ENCODE peak calls at places on chromosomes 16 and 17, in nine cellular contexts. M is HFF-Myc, A is AG09309, S is IMR-90, R is heart left ventricle, N is mammary epithelial cell, Z is Peyer's patch, L is AG10803, W is esophagus squamous epithelium. Q is an unnamed sample.
A peak's percentile ranks its signal among the peaks of the same experiment; 100 is the strongest.

GRCh38 chr17:77027271-77027670 is 113.5 kb upstream of the SEC14L1 start:
- DNase-seq in M (no peak), A (no peak), S (no peak), R (no peak), N (no peak), Z (no peak), L (no peak), W (no peak), Q (no peak)

GRCh38 chr17:75750661-75751423 is 14.2 kb downstream of the GALK1 start:
- DNase-seq in M (no peak), A (no peak), S (no peak), R (no peak), N (no peak), Z (no peak), L (no peak), W (no peak), Q (no peak)

GRCh38 chr17:17935321-17936271 is 36.6 kb downstream of the TOM1L2 start:
- DNase-seq in M (no peak), A (peak; percentile 84), S (peak; percentile 92), R (no peak), N (peak; percentile 68), Z (peak; percentile 58), L (peak; percentile 96), W (no peak), Q (peak; percentile 85)

GRCh38 chr16:47847220-47847970 is 308.4 kb downstream of the ABCC12 start:
- DNase-seq in M (no peak), A (no peak), S (peak; percentile 58), R (no peak), N (peak; percentile 85), Z (no peak), L (peak; percentile 4), W (no peak), Q (peak; percentile 37)

GRCh38 chr17:73566905-73567782 is 77.1 kb downstream of the SDK2 start:
- DNase-seq in M (no peak), A (no peak), S (no peak), R (no peak), N (no peak), Z (peak; percentile 54), L (no peak), W (no peak), Q (no peak)

GRCh38 chr17:46842835-46843234 is 8.5 kb upstream of the WNT9B start:
- DNase-seq in M (no peak), A (no peak), S (no peak), R (no peak), N (no peak), Z (no peak), L (no peak), W (no peak), Q (no peak)

GRCh38 chr16:24525970-24526559 is 13.3 kb upstream of the RBBP6 start:
- DNase-seq in M (no peak), A (peak; percentile 38), S (no peak), R (no peak), N (peak; percentile 54), Z (no peak), L (peak; percentile 81), W (no peak), Q (no peak)

GRCh38 chr17:77433385-77434135 is 292.8 kb downstream of the SEC14L1 start:
- DNase-seq in M (no peak), A (no peak), S (peak; percentile 82), R (peak; percentile 73), N (no peak), Z (no peak), L (peak; percentile 69), W (no peak), Q (peak; percentile 65)

GRCh38 chr17:65668211-65668610 is 106.8 kb upstream of the AXIN2 start:
- DNase-seq in M (no peak), A (no peak), S (no peak), R (no peak), N (no peak), Z (no peak), L (no peak), W (no peak), Q (no peak)

GRCh38 chr17:54924405-54924804 is 23.8 kb downstream of the TOM1L1 start:
- DNase-seq in M (no peak), A (no peak), S (no peak), R (no peak), N (no peak), Z (no peak), L (no peak), W (no peak), Q (no peak)

GRCh38 chr17:75631353-75631752 is 1.9 kb upstream of the SMIM5 start:
- DNase-seq in M (no peak), A (no peak), S (no peak), R (no peak), N (no peak), Z (no peak), L (no peak), W (no peak), Q (no peak)

GRCh38 chr16:80741716-80742115 is 62.7 kb downstream of the CDYL2 start:
- DNase-seq in M (no peak), A (no peak), S (no peak), R (no peak), N (no peak), Z (no peak), L (peak; percentile 57), W (no peak), Q (no peak)

GRCh38 chr17:70029019-70029767 is 45.8 kb upstream of the KCNJ16 start:
- DNase-seq in M (no peak), A (no peak), S (no peak), R (no peak), N (no peak), Z (no peak), L (no peak), W (no peak), Q (no peak)

DNA sequence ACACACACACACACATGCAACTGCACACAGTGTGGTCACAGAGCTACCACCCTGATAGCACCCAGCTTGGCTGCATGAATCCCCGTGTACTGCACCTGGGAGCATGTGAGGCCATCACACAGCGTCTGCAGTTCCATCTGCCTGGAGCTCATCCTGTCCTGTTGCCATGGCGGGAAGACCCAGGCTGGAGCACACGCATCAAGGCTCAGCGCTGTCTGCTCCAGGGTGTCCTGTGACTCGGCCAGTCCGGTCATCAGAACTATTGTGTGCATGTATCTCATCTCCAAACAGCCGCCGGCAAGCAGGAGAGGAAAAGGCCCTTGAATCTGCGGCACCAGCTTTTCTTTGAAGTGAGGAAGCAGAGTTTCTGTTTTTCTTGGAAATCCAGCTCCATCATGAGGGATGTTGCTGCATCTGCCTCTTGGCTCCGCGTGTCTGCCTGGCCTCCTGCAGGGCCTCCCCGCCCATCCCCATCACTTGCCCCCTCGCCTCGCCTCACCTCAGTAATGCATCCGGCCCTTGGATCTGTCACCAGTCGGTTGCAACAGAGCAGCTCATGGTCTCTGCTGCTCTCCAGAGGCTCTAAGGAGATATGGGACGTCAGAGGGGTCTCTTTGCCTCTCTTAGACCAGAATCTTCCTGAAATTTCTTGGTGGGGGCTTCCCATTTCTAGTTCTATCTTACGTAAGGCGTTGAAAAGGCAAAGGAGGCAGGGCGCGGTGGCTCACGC is 23.7 kb downstream of the CACNG4 start:
- DNase-seq in M (no peak), A (no peak), S (no peak), R (no peak), N (no peak), Z (no peak), L (no peak), W (no peak), Q (no peak)
- TF ChIP-seq CTCF in M (no peak), A (no peak), S (no peak), R (no peak), N (no peak), Z (no peak), L (no peak), W (no peak), Q (no peak)

GRCh38 chr16:81797443-81797842 is 18.4 kb downstream of the PLCG2 start:
- DNase-seq in M (no peak), A (no peak), S (no peak), R (no peak), N (peak; percentile 5), Z (peak; percentile 82), L (no peak), W (no peak), Q (no peak)

GRCh38 chr16:81796585-81797346 is 17.7 kb downstream of the PLCG2 start:
- DNase-seq in M (no peak), A (no peak), S (no peak), R (no peak), N (peak; percentile 39), Z (no peak), L (no peak), W (no peak), Q (no peak)

GRCh38 chr16:81796035-81796434 is 16.9 kb downstream of the PLCG2 start:
- DNase-seq in M (no peak), A (no peak), S (no peak), R (no peak), N (no peak), Z (no peak), L (no peak), W (no peak), Q (no peak)

GRCh38 chr16:81798311-81799137 is 19.4 kb downstream of the PLCG2 start:
- DNase-seq in M (no peak), A (no peak), S (no peak), R (no peak), N (no peak), Z (peak; percentile 86), L (no peak), W (no peak), Q (no peak)

DNA sequence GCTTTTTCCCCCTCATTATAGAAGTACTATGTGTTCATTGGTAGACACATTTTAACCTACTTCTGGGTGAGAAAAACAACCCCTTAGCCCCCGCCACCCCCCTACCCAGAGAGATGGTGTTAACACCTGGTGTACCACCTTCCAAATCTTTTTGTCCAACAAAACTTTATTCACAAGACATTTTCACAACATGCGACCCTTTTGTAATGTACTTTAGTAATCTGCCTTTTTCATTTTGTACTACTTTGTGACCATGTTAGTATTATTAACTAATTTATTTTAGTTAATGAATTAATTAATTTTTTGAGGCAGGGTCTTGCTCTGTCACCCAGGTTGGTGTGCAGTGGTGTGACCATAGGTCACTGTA is 20.0 kb downstream of the PLCG2 start:
- DNase-seq in M (no peak), A (no peak), S (no peak), R (no peak), N (no peak), Z (no peak), L (no peak), W (no peak), Q (no peak)
- H3K4me3 ChIP-seq in M (no peak overlapping the region), A (no peak overlapping the region), S (no peak overlapping the region), R (no peak overlapping the region), N (no peak overlapping the region), Z (no peak overlapping the region), L (no peak overlapping the region), W (no peak overlapping the region), Q (no peak overlapping the region)

DNA sequence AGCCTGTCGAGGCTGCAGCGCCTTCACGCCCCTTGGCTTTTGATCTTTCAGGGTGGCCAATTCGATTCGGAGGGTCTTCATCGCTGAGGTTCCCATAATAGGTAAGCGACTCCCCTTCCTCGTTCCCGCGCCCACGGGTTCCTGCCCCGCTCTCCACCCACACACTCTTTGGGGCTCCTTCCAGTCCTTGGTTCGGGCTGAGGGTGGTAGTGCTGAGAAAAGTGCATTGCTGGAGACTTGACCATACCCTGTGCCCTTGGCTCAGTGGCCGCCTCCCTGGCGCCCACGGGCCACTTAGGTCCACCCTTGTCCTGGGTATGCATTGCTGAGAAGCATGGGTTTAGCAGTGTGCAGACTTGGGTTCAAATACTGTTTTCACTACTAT is 491 bp downstream of the POLR2C start:
- DNase-seq in M (no peak), A (no peak), S (no peak), R (no peak), N (no peak), Z (no peak), L (no peak), W (no peak), Q (no peak)
- TF ChIP-seq CTCF in M (no peak), A (no peak), S (no peak), R (no peak), N (no peak), Z (no peak), L (no peak), W (no peak), Q (no peak)

GRCh38 chr16:66510711-66511614 is 39.0 kb downstream of the TK2 start:
- DNase-seq in M (no peak), A (no peak), S (no peak), R (no peak), N (no peak), Z (peak; percentile 44), L (no peak), W (no peak), Q (no peak)
- H3K4me3 ChIP-seq in M (no peak overlapping the region), A (no peak overlapping the region), S (no peak overlapping the region), R (no peak overlapping the region), N (no peak overlapping the region), Z (no peak overlapping the region), L (no peak overlapping the region), W (no peak overlapping the region), Q (no peak overlapping the region)

Q was measured in astrocyte of the spinal cord.